ENCODE peak calls at places on chromosomes 16 and 17, in ten cellular contexts. One of them, this sample, is unnamed.
A peak's percentile ranks its signal among the peaks of the same experiment; 100 is the strongest.

GRCh38 chr16:29806096-29806579 is at the start of gene MAZ:
- DNase-seq in frontal cortex: peak; percentile 79
- DNase-seq in WTC11: no peak
- DNase-seq in neural crest cell: peak; percentile 37
- DNase-seq in MM.1S: peak; percentile 84
- DNase-seq in sigmoid colon: no peak
- DNase-seq in left ventricle myocardium superior: no peak
- DNase-seq in fibroblast of pulmonary artery: peak; percentile 94
- DNase-seq in stimulated activated CD4-positive, alpha-beta T cell treated with anti-CD3 and anti-CD28 coated beads, Interleukin-15, amount 100 ng/mL, for 1 hour: no peak
- DNase-seq in GM19239: no peak
- DNase-seq in this sample: no peak

GRCh38 chr16:69293401-69293800 is 17.7 kb upstream of the VPS4A start:
- DNase-seq in left ventricle myocardium superior: no peak
- DNase-seq in MM.1S: no peak
- DNase-seq in frontal cortex: no peak
- DNase-seq in fibroblast of pulmonary artery: no peak
- DNase-seq in GM19239: no peak
- DNase-seq in WTC11: no peak
- DNase-seq in stimulated activated CD4-positive, alpha-beta T cell treated with anti-CD3 and anti-CD28 coated beads, Interleukin-15, amount 100 ng/mL, for 1 hour: no peak
- DNase-seq in sigmoid colon: no peak
- DNase-seq in neural crest cell: no peak
- DNase-seq in this sample: no peak

GRCh38 chr16:27408012-27408601 is 6.1 kb downstream of the IL21R start:
- DNase-seq in frontal cortex: no peak
- DNase-seq in GM19239: no peak
- DNase-seq in neural crest cell: no peak
- DNase-seq in stimulated activated CD4-positive, alpha-beta T cell treated with anti-CD3 and anti-CD28 coated beads, Interleukin-15, amount 100 ng/mL, for 1 hour: no peak
- DNase-seq in left ventricle myocardium superior: no peak
- DNase-seq in MM.1S: no peak
- DNase-seq in sigmoid colon: no peak
- DNase-seq in WTC11: no peak
- DNase-seq in fibroblast of pulmonary artery: peak; percentile 51
- DNase-seq in this sample: no peak

GRCh38 chr17:18379246-18380146 is 1.9 kb downstream of the EVPLL start:
- DNase-seq in sigmoid colon: no peak
- DNase-seq in frontal cortex: no peak
- DNase-seq in GM19239: no peak
- DNase-seq in WTC11: no peak
- DNase-seq in MM.1S: no peak
- DNase-seq in stimulated activated CD4-positive, alpha-beta T cell treated with anti-CD3 and anti-CD28 coated beads, Interleukin-15, amount 100 ng/mL, for 1 hour: no peak
- DNase-seq in neural crest cell: no peak
- DNase-seq in left ventricle myocardium superior: no peak
- DNase-seq in fibroblast of pulmonary artery: no peak
- DNase-seq in this sample: no peak

GRCh38 chr17:72472116-72472515 is 351.3 kb downstream of the SOX9 start:
- DNase-seq in MM.1S: no peak
- DNase-seq in frontal cortex: no peak
- DNase-seq in left ventricle myocardium superior: no peak
- DNase-seq in sigmoid colon: no peak
- DNase-seq in WTC11: no peak
- DNase-seq in fibroblast of pulmonary artery: no peak
- DNase-seq in GM19239: no peak
- DNase-seq in stimulated activated CD4-positive, alpha-beta T cell treated with anti-CD3 and anti-CD28 coated beads, Interleukin-15, amount 100 ng/mL, for 1 hour: no peak
- DNase-seq in neural crest cell: no peak
- DNase-seq in this sample: no peak

GRCh38 chr17:74917430-74917829 is 5.6 kb downstream of the USH1G start:
- DNase-seq in neural crest cell: no peak
- DNase-seq in left ventricle myocardium superior: no peak
- DNase-seq in stimulated activated CD4-positive, alpha-beta T cell treated with anti-CD3 and anti-CD28 coated beads, Interleukin-15, amount 100 ng/mL, for 1 hour: no peak
- DNase-seq in MM.1S: no peak
- DNase-seq in WTC11: peak; percentile 10
- DNase-seq in frontal cortex: no peak
- DNase-seq in GM19239: no peak
- DNase-seq in sigmoid colon: no peak
- DNase-seq in fibroblast of pulmonary artery: no peak
- DNase-seq in this sample: no peak

GRCh38 chr17:41917957-41918391 is 777 bp downstream of the ACLY start:
- DNase-seq in GM19239: no peak
- DNase-seq in WTC11: peak; percentile 37
- DNase-seq in left ventricle myocardium superior: peak; percentile 86
- DNase-seq in frontal cortex: peak; percentile 35
- DNase-seq in neural crest cell: peak; percentile 20
- DNase-seq in stimulated activated CD4-positive, alpha-beta T cell treated with anti-CD3 and anti-CD28 coated beads, Interleukin-15, amount 100 ng/mL, for 1 hour: peak; percentile 8
- DNase-seq in sigmoid colon: peak; percentile 85
- DNase-seq in fibroblast of pulmonary artery: peak; percentile 39
- DNase-seq in MM.1S: peak; percentile 19
- DNase-seq in this sample: no peak

GRCh38 chr17:58684003-58684402 is 7.8 kb downstream of the TEX14 start:
- DNase-seq in neural crest cell: no peak
- DNase-seq in WTC11: no peak
- DNase-seq in left ventricle myocardium superior: no peak
- DNase-seq in frontal cortex: no peak
- DNase-seq in sigmoid colon: no peak
- DNase-seq in stimulated activated CD4-positive, alpha-beta T cell treated with anti-CD3 and anti-CD28 coated beads, Interleukin-15, amount 100 ng/mL, for 1 hour: no peak
- DNase-seq in fibroblast of pulmonary artery: no peak
- DNase-seq in GM19239: no peak
- DNase-seq in MM.1S: no peak
- DNase-seq in this sample: no peak

GRCh38 chr17:4362141-4362540 is 4.3 kb downstream of the UBE2G1 start:
- DNase-seq in neural crest cell: no peak
- DNase-seq in GM19239: no peak
- DNase-seq in frontal cortex: no peak
- DNase-seq in MM.1S: no peak
- DNase-seq in fibroblast of pulmonary artery: peak; percentile 26
- DNase-seq in WTC11: peak; percentile 1
- DNase-seq in left ventricle myocardium superior: no peak
- DNase-seq in sigmoid colon: peak; percentile 4
- DNase-seq in stimulated activated CD4-positive, alpha-beta T cell treated with anti-CD3 and anti-CD28 coated beads, Interleukin-15, amount 100 ng/mL, for 1 hour: no peak
- DNase-seq in this sample: no peak

GRCh38 chr17:13157656-13158055 is 139.8 kb upstream of the ELAC2 start:
- DNase-seq in stimulated activated CD4-positive, alpha-beta T cell treated with anti-CD3 and anti-CD28 coated beads, Interleukin-15, amount 100 ng/mL, for 1 hour: no peak
- DNase-seq in neural crest cell: no peak
- DNase-seq in WTC11: no peak
- DNase-seq in frontal cortex: no peak
- DNase-seq in MM.1S: no peak
- DNase-seq in fibroblast of pulmonary artery: no peak
- DNase-seq in GM19239: no peak
- DNase-seq in sigmoid colon: no peak
- DNase-seq in left ventricle myocardium superior: no peak
- DNase-seq in this sample: no peak

GRCh38 chr16:68190745-68191510 is 45.0 kb downstream of the ESRP2 start:
- DNase-seq in GM19239: no peak
- DNase-seq in MM.1S: no peak
- DNase-seq in WTC11: no peak
- DNase-seq in left ventricle myocardium superior: no peak
- DNase-seq in stimulated activated CD4-positive, alpha-beta T cell treated with anti-CD3 and anti-CD28 coated beads, Interleukin-15, amount 100 ng/mL, for 1 hour: no peak
- DNase-seq in fibroblast of pulmonary artery: no peak
- DNase-seq in frontal cortex: peak; percentile 32
- DNase-seq in neural crest cell: no peak
- DNase-seq in sigmoid colon: no peak
- DNase-seq in this sample: no peak

GRCh38 chr16:49527621-49528020 is 154.0 kb downstream of the C16orf78 start:
- DNase-seq in stimulated activated CD4-positive, alpha-beta T cell treated with anti-CD3 and anti-CD28 coated beads, Interleukin-15, amount 100 ng/mL, for 1 hour: no peak
- DNase-seq in WTC11: no peak
- DNase-seq in neural crest cell: no peak
- DNase-seq in fibroblast of pulmonary artery: peak; percentile 4
- DNase-seq in sigmoid colon: no peak
- DNase-seq in frontal cortex: no peak
- DNase-seq in MM.1S: no peak
- DNase-seq in GM19239: no peak
- DNase-seq in left ventricle myocardium superior: no peak
- DNase-seq in this sample: no peak

GRCh38 chr16:24540575-24541240 is 1.3 kb downstream of the RBBP6 start:
- DNase-seq in frontal cortex: no peak
- DNase-seq in stimulated activated CD4-positive, alpha-beta T cell treated with anti-CD3 and anti-CD28 coated beads, Interleukin-15, amount 100 ng/mL, for 1 hour: no peak
- DNase-seq in fibroblast of pulmonary artery: peak; percentile 12
- DNase-seq in sigmoid colon: no peak
- DNase-seq in MM.1S: peak; percentile 49
- DNase-seq in left ventricle myocardium superior: no peak
- DNase-seq in GM19239: no peak
- DNase-seq in neural crest cell: no peak
- DNase-seq in WTC11: no peak
- DNase-seq in this sample: no peak

GRCh38 chr16:57955572-57955971 is 15.4 kb downstream of the CNGB1 start:
- DNase-seq in MM.1S: no peak
- DNase-seq in frontal cortex: no peak
- DNase-seq in stimulated activated CD4-positive, alpha-beta T cell treated with anti-CD3 and anti-CD28 coated beads, Interleukin-15, amount 100 ng/mL, for 1 hour: no peak
- DNase-seq in neural crest cell: no peak
- DNase-seq in GM19239: no peak
- DNase-seq in WTC11: no peak
- DNase-seq in fibroblast of pulmonary artery: no peak
- DNase-seq in left ventricle myocardium superior: peak; percentile 51
- DNase-seq in sigmoid colon: no peak
- DNase-seq in this sample: no peak

GRCh38 chr17:74873874-74874614 is 1.2 kb upstream of the FDXR start:
- DNase-seq in neural crest cell: no peak
- DNase-seq in fibroblast of pulmonary artery: peak; percentile 10
- DNase-seq in GM19239: no peak
- DNase-seq in stimulated activated CD4-positive, alpha-beta T cell treated with anti-CD3 and anti-CD28 coated beads, Interleukin-15, amount 100 ng/mL, for 1 hour: no peak
- DNase-seq in MM.1S: no peak
- DNase-seq in WTC11: no peak
- DNase-seq in left ventricle myocardium superior: no peak
- DNase-seq in sigmoid colon: no peak
- DNase-seq in frontal cortex: no peak
- DNase-seq in this sample: no peak

GRCh38 chr16:81040837-81041236 is 5.2 kb downstream of the ATMIN start:
- DNase-seq in stimulated activated CD4-positive, alpha-beta T cell treated with anti-CD3 and anti-CD28 coated beads, Interleukin-15, amount 100 ng/mL, for 1 hour: no peak
- DNase-seq in left ventricle myocardium superior: no peak
- DNase-seq in sigmoid colon: no peak
- DNase-seq in WTC11: no peak
- DNase-seq in GM19239: no peak
- DNase-seq in frontal cortex: no peak
- DNase-seq in fibroblast of pulmonary artery: no peak
- DNase-seq in MM.1S: no peak
- DNase-seq in neural crest cell: no peak
- DNase-seq in this sample: no peak

GRCh38 chr17:83083368-83084201 is 4.2 kb downstream of the METRNL start:
- DNase-seq in stimulated activated CD4-positive, alpha-beta T cell treated with anti-CD3 and anti-CD28 coated beads, Interleukin-15, amount 100 ng/mL, for 1 hour: no peak
- DNase-seq in neural crest cell: no peak
- DNase-seq in fibroblast of pulmonary artery: peak; percentile 89
- DNase-seq in frontal cortex: no peak
- DNase-seq in MM.1S: no peak
- DNase-seq in WTC11: no peak
- DNase-seq in sigmoid colon: peak; percentile 89
- DNase-seq in GM19239: no peak
- DNase-seq in left ventricle myocardium superior: peak; percentile 50
- DNase-seq in this sample: no peak

GRCh38 chr17:62869885-62870580 is 61.9 kb upstream of the MARCHF10 start:
- DNase-seq in WTC11: peak; percentile 45
- DNase-seq in MM.1S: peak; percentile 50
- DNase-seq in sigmoid colon: no peak
- DNase-seq in GM19239: no peak
- DNase-seq in fibroblast of pulmonary artery: peak; percentile 78
- DNase-seq in neural crest cell: peak; percentile 32
- DNase-seq in stimulated activated CD4-positive, alpha-beta T cell treated with anti-CD3 and anti-CD28 coated beads, Interleukin-15, amount 100 ng/mL, for 1 hour: no peak
- DNase-seq in frontal cortex: peak; percentile 42
- DNase-seq in left ventricle myocardium superior: no peak
- DNase-seq in this sample: no peak

GRCh38 chr17:45650601-45651000 is 133.5 kb upstream of the CRHR1 start:
- DNase-seq in WTC11: no peak
- DNase-seq in fibroblast of pulmonary artery: no peak
- DNase-seq in stimulated activated CD4-positive, alpha-beta T cell treated with anti-CD3 and anti-CD28 coated beads, Interleukin-15, amount 100 ng/mL, for 1 hour: no peak
- DNase-seq in GM19239: no peak
- DNase-seq in neural crest cell: no peak
- DNase-seq in left ventricle myocardium superior: no peak
- DNase-seq in sigmoid colon: no peak
- DNase-seq in MM.1S: no peak
- DNase-seq in frontal cortex: no peak
- DNase-seq in this sample: no peak